ENCODE peak calls at places on chromosomes 1 and 21, in six cellular contexts. One of them, this sample, is unnamed.
A peak's percentile ranks its signal among the peaks of the same experiment; 100 is the strongest.

GRCh38 chr21:18424250-18424649 is 20.7 kb upstream of the TMPRSS15 start:
- DNase-seq in ascending aorta: no peak
- DNase-seq in T-cell: no peak
- DNase-seq in HT-29: no peak
- DNase-seq in brain microvascular endothelial cell: no peak
- DNase-seq in fibroblast of mammary gland: no peak
- DNase-seq in this sample: no peak

GRCh38 chr21:42401164-42401563 is 2.5 kb upstream of the UBASH3A start:
- DNase-seq in ascending aorta: no peak
- DNase-seq in T-cell: no peak
- DNase-seq in HT-29: no peak
- DNase-seq in brain microvascular endothelial cell: peak; percentile 47
- DNase-seq in fibroblast of mammary gland: peak; percentile 21
- DNase-seq in this sample: no peak

GRCh38 chr1:46278807-46279206 is 24.6 kb downstream of the LRRC41 start:
- DNase-seq in ascending aorta: no peak
- DNase-seq in T-cell: no peak
- DNase-seq in HT-29: no peak
- DNase-seq in brain microvascular endothelial cell: no peak
- DNase-seq in fibroblast of mammary gland: peak; percentile 72
- DNase-seq in this sample: no peak

GRCh38 chr1:17369466-17369865 is 2.5 kb upstream of the PADI6 start:
- DNase-seq in ascending aorta: no peak
- DNase-seq in T-cell: no peak
- DNase-seq in HT-29: no peak
- DNase-seq in brain microvascular endothelial cell: peak; percentile 19
- DNase-seq in fibroblast of mammary gland: peak; percentile 7
- DNase-seq in this sample: no peak

GRCh38 chr1:213499444-213499843 is 448.4 kb downstream of the RPS6KC1 start:
- DNase-seq in ascending aorta: no peak
- DNase-seq in T-cell: no peak
- DNase-seq in HT-29: no peak
- DNase-seq in brain microvascular endothelial cell: no peak
- DNase-seq in fibroblast of mammary gland: no peak
- DNase-seq in this sample: no peak

GRCh38 chr1:113981962-113982931 is 3.0 kb downstream of the OLFML3 start:
- DNase-seq in ascending aorta: peak; percentile 83
- DNase-seq in T-cell: no peak
- DNase-seq in HT-29: no peak
- DNase-seq in brain microvascular endothelial cell: peak; percentile 56
- DNase-seq in fibroblast of mammary gland: peak; percentile 90
- DNase-seq in this sample: no peak

GRCh38 chr1:198283222-198283621 is 126.4 kb downstream of the NEK7 start:
- DNase-seq in ascending aorta: no peak
- DNase-seq in T-cell: no peak
- DNase-seq in HT-29: no peak
- DNase-seq in brain microvascular endothelial cell: no peak
- DNase-seq in fibroblast of mammary gland: no peak
- DNase-seq in this sample: no peak

GRCh38 chr1:76690784-76691183 is 176.5 kb upstream of the ST6GALNAC5 start:
- DNase-seq in ascending aorta: no peak
- DNase-seq in T-cell: no peak
- DNase-seq in HT-29: no peak
- DNase-seq in brain microvascular endothelial cell: peak; percentile 25
- DNase-seq in fibroblast of mammary gland: no peak
- DNase-seq in this sample: no peak

GRCh38 chr1:7399514-7400125 is 371.5 kb upstream of the VAMP3 start:
- DNase-seq in ascending aorta: no peak
- DNase-seq in T-cell: no peak
- DNase-seq in HT-29: no peak
- DNase-seq in brain microvascular endothelial cell: no peak
- DNase-seq in fibroblast of mammary gland: no peak
- DNase-seq in this sample: no peak

GRCh38 chr1:231161711-231162299 is at the start of gene TRIM67:
- DNase-seq in ascending aorta: no peak
- DNase-seq in T-cell: no peak
- DNase-seq in HT-29: no peak
- DNase-seq in brain microvascular endothelial cell: no peak
- DNase-seq in fibroblast of mammary gland: no peak
- DNase-seq in this sample: no peak

GRCh38 chr1:28102169-28102568 is 13.8 kb upstream of the EYA3 start:
- DNase-seq in ascending aorta: no peak
- DNase-seq in T-cell: no peak
- DNase-seq in HT-29: no peak
- DNase-seq in brain microvascular endothelial cell: no peak
- DNase-seq in fibroblast of mammary gland: no peak
- DNase-seq in this sample: no peak

GRCh38 chr1:220327106-220327505 is 54.9 kb upstream of the RAB3GAP2 start:
- DNase-seq in ascending aorta: no peak
- DNase-seq in T-cell: no peak
- DNase-seq in HT-29: no peak
- DNase-seq in brain microvascular endothelial cell: no peak
- DNase-seq in fibroblast of mammary gland: no peak
- DNase-seq in this sample: no peak

GRCh38 chr1:208030320-208031091 is 119.6 kb upstream of the CD34 start:
- DNase-seq in ascending aorta: no peak
- DNase-seq in T-cell: no peak
- DNase-seq in HT-29: no peak
- DNase-seq in brain microvascular endothelial cell: peak; percentile 20
- DNase-seq in fibroblast of mammary gland: peak; percentile 34
- DNase-seq in this sample: no peak

GRCh38 chr1:221667504-221667903 is 74.4 kb downstream of the DUSP10 start:
- DNase-seq in ascending aorta: no peak
- DNase-seq in T-cell: no peak
- DNase-seq in HT-29: no peak
- DNase-seq in brain microvascular endothelial cell: peak; percentile 68
- DNase-seq in fibroblast of mammary gland: peak; percentile 85
- DNase-seq in this sample: no peak

GRCh38 chr1:161864577-161864976 is 98.5 kb downstream of the ATF6 start:
- DNase-seq in ascending aorta: no peak
- DNase-seq in T-cell: peak; percentile 2
- DNase-seq in HT-29: peak; percentile 24
- DNase-seq in brain microvascular endothelial cell: peak; percentile 52
- DNase-seq in fibroblast of mammary gland: peak; percentile 57
- DNase-seq in this sample: no peak

GRCh38 chr1:40257688-40258444 is at the start of gene ZMPSTE24:
- DNase-seq in ascending aorta: peak; percentile 98
- DNase-seq in T-cell: peak; percentile 98
- DNase-seq in HT-29: peak; percentile 96
- DNase-seq in brain microvascular endothelial cell: peak; percentile 96
- DNase-seq in fibroblast of mammary gland: peak; percentile 97
- DNase-seq in this sample: peak; percentile 55

GRCh38 chr1:155078496-155079209 is at the start of gene EFNA3:
- DNase-seq in ascending aorta: peak; percentile 81
- DNase-seq in T-cell: no peak
- DNase-seq in HT-29: peak; percentile 60
- DNase-seq in brain microvascular endothelial cell: no peak
- DNase-seq in fibroblast of mammary gland: peak; percentile 46
- DNase-seq in this sample: no peak

GRCh38 chr1:79197421-79197820 is 190.9 kb upstream of the ADGRL4 start:
- DNase-seq in ascending aorta: no peak
- DNase-seq in T-cell: no peak
- DNase-seq in HT-29: peak; percentile 56
- DNase-seq in brain microvascular endothelial cell: peak; percentile 19
- DNase-seq in fibroblast of mammary gland: peak; percentile 56
- DNase-seq in this sample: no peak

GRCh38 chr1:155006601-155007101 is 4.0 kb downstream of the ZBTB7B start:
- DNase-seq in ascending aorta: no peak
- DNase-seq in T-cell: no peak
- DNase-seq in HT-29: no peak
- DNase-seq in brain microvascular endothelial cell: no peak
- DNase-seq in fibroblast of mammary gland: no peak
- DNase-seq in this sample: no peak

GRCh38 chr1:201731592-201731991 is 97.4 kb upstream of the IPO9 start:
- DNase-seq in ascending aorta: no peak
- DNase-seq in T-cell: no peak
- DNase-seq in HT-29: no peak
- DNase-seq in brain microvascular endothelial cell: no peak
- DNase-seq in fibroblast of mammary gland: no peak
- DNase-seq in this sample: no peak

GRCh38 chr1:235614442-235614954 is 35.1 kb downstream of the GNG4 start:
- DNase-seq in ascending aorta: no peak
- DNase-seq in T-cell: no peak
- DNase-seq in HT-29: no peak
- DNase-seq in brain microvascular endothelial cell: no peak
- DNase-seq in fibroblast of mammary gland: no peak
- DNase-seq in this sample: no peak

GRCh38 chr1:98221926-98222325 is 301.1 kb upstream of the DPYD start:
- DNase-seq in ascending aorta: no peak
- DNase-seq in T-cell: no peak
- DNase-seq in HT-29: no peak
- DNase-seq in brain microvascular endothelial cell: peak; percentile 39
- DNase-seq in fibroblast of mammary gland: no peak
- DNase-seq in this sample: no peak

GRCh38 chr1:218809625-218810024 is 364.1 kb upstream of the LYPLAL1 start:
- DNase-seq in ascending aorta: no peak
- DNase-seq in T-cell: no peak
- DNase-seq in HT-29: no peak
- DNase-seq in brain microvascular endothelial cell: no peak
- DNase-seq in fibroblast of mammary gland: peak; percentile 39
- DNase-seq in this sample: no peak

GRCh38 chr1:1422465-1423244 is 1.6 kb upstream of the ANKRD65 start:
- DNase-seq in ascending aorta: peak; percentile 58
- DNase-seq in T-cell: no peak
- DNase-seq in HT-29: no peak
- DNase-seq in brain microvascular endothelial cell: peak; percentile 49
- DNase-seq in fibroblast of mammary gland: no peak
- DNase-seq in this sample: no peak

GRCh38 chr1:75641325-75641724 is 30.4 kb upstream of the SLC44A5 start:
- DNase-seq in ascending aorta: no peak
- DNase-seq in T-cell: no peak
- DNase-seq in HT-29: no peak
- DNase-seq in brain microvascular endothelial cell: no peak
- DNase-seq in fibroblast of mammary gland: no peak
- DNase-seq in this sample: no peak

GRCh38 chr1:167981933-167982332 is 45.1 kb upstream of the MPC2 start:
- DNase-seq in ascending aorta: no peak
- DNase-seq in T-cell: no peak
- DNase-seq in HT-29: no peak
- DNase-seq in brain microvascular endothelial cell: no peak
- DNase-seq in fibroblast of mammary gland: peak; percentile 1
- DNase-seq in this sample: no peak

GRCh38 chr1:225572422-225572821 is 80.5 kb downstream of the ENAH start:
- DNase-seq in ascending aorta: no peak
- DNase-seq in T-cell: no peak
- DNase-seq in HT-29: peak; percentile 16
- DNase-seq in brain microvascular endothelial cell: peak; percentile 48
- DNase-seq in fibroblast of mammary gland: peak; percentile 66
- DNase-seq in this sample: no peak

GRCh38 chr1:170032531-170033295 is 41.8 kb downstream of the KIFAP3 start:
- DNase-seq in ascending aorta: no peak
- DNase-seq in T-cell: no peak
- DNase-seq in HT-29: no peak
- DNase-seq in brain microvascular endothelial cell: peak; percentile 29
- DNase-seq in fibroblast of mammary gland: peak; percentile 82
- DNase-seq in this sample: no peak